ENCODE peak calls at places on chromosomes 13 and 19, in four cellular contexts. T, D, A and C are unnamed samples.

GRCh38 chr13:29457299-29457698 is 138.2 kb downstream of the SLC7A1 start:
- DNase-seq in D (no peak), A (no peak), T (no peak), C (no peak)

GRCh38 chr19:15635016-15635805 is 5.5 kb upstream of the CYP4F3 start:
- DNase-seq in T (no peak), D (no peak), A (no peak), C (no peak)

GRCh38 chr13:80712026-80712425 is 371.1 kb upstream of the SPRY2 start:
- DNase-seq in T (no peak), D (no peak), A (no peak), C (no peak)

GRCh38 chr19:50003810-50004419 is 21.3 kb downstream of the VRK3 start:
- DNase-seq in A (no peak), D (no peak), T (no peak), C (no peak)

GRCh38 chr19:4591296-4591695 is 31.8 kb upstream of the SEMA6B start:
- DNase-seq in D (no peak), A (no peak), T (no peak), C (no peak)

GRCh38 chr19:581399-582111 is 8.1 kb upstream of the HCN2 start:
- DNase-seq in T (no peak), D (peak), A (no peak), C (no peak)

GRCh38 chr13:24264976-24265375 is 44.4 kb upstream of the C1QTNF9 start:
- DNase-seq in D (no peak), T (no peak), A (peak), C (no peak)

GRCh38 chr19:2309734-2310362 is 1.9 kb upstream of the LINGO3 start:
- DNase-seq in A (peak), T (no peak), D (peak), C (no peak)

GRCh38 chr13:99037756-99038155 is 59.9 kb upstream of the DOCK9 start:
- DNase-seq in D (no peak), A (no peak), T (no peak), C (no peak)

GRCh38 chr19:7947939-7948338 is 4.5 kb upstream of the TIMM44 start:
- DNase-seq in D (no peak), A (no peak), T (no peak), C (no peak)

GRCh38 chr13:50529154-50529882 is 314.2 kb downstream of the DLEU7 start:
- DNase-seq in T (peak), A (peak), D (peak), C (no peak)

GRCh38 chr19:1819211-1819975 is 7.3 kb upstream of the ATP8B3 start:
- DNase-seq in A (no peak), T (no peak), D (no peak), C (no peak)

GRCh38 chr13:47215741-47216140 is 318.9 kb upstream of the HTR2A start:
- DNase-seq in A (no peak), D (no peak), T (no peak), C (no peak)

GRCh38 chr13:59689057-59689456 is 474.7 kb downstream of the DIAPH3 start:
- DNase-seq in T (no peak), A (no peak), D (no peak), C (no peak)

GRCh38 chr19:48954011-48954594 is 572 bp upstream of the BAX start:
- DNase-seq in T (no peak), D (no peak), A (no peak), C (no peak)

GRCh38 chr13:94906605-94907004 is 194.3 kb upstream of the SOX21 start:
- DNase-seq in D (no peak), A (no peak), T (no peak), C (no peak)

GRCh38 chr19:18202759-18203407 is 959 bp downstream of the RAB3A start:
- DNase-seq in A (peak), D (peak), T (peak), C (peak)

GRCh38 chr19:6654347-6655310 is 15.3 kb downstream of the TNFSF14 start:
- DNase-seq in T (no peak), D (no peak), A (no peak), C (no peak)

GRCh38 chr19:4816388-4817165 is 14.9 kb downstream of the TICAM1 start:
- DNase-seq in T (no peak), D (no peak), A (no peak), C (no peak)

GRCh38 chr19:39170398-39171231 is 26.1 kb upstream of the NCCRP1 start:
- DNase-seq in D (no peak), T (no peak), A (no peak), C (no peak)

GRCh38 chr19:16548956-16549355 is 6.7 kb upstream of the CHERP start:
- DNase-seq in A (no peak), D (no peak), T (no peak), C (no peak)

GRCh38 chr13:29165840-29166239 is 345.7 kb downstream of the MTUS2 start:
- DNase-seq in D (no peak), A (no peak), T (no peak), C (no peak)

GRCh38 chr19:55340144-55340783 is 588 bp downstream of the KMT5C start:
- DNase-seq in D (peak), A (no peak), T (peak), C (no peak)

GRCh38 chr13:99227909-99228688 is 27.4 kb downstream of the UBAC2 start:
- DNase-seq in D (no peak), T (no peak), A (no peak), C (no peak)

GRCh38 chr13:48950507-48950886 is 25.2 kb upstream of the FNDC3A start:
- DNase-seq in D (no peak), T (no peak), A (no peak), C (no peak)

GRCh38 chr19:2056810-2057192 is 5.8 kb upstream of the MKNK2 start:
- DNase-seq in T (no peak), A (no peak), D (peak), C (no peak)

GRCh38 chr13:101258071-101258470 is 158.2 kb downstream of the NALCN start:
- DNase-seq in T (no peak), A (no peak), D (no peak), C (no peak)

GRCh38 chr19:49567722-49568454 is 12.5 kb downstream of the NOSIP start:
- DNase-seq in T (no peak), D (no peak), A (no peak), C (no peak)

GRCh38 chr19:6766357-6767080 is 716 bp downstream of the SH2D3A start:
- DNase-seq in D (no peak), T (no peak), A (no peak), C (no peak)

GRCh38 chr13:77002590-77003190 is 10.8 kb downstream of the CLN5 start:
- DNase-seq in D (no peak), T (no peak), A (no peak), C (no peak)

GRCh38 chr13:68304287-68304893 is 1074.3 kb upstream of the PCDH9 start:
- DNase-seq in D (no peak), T (peak), A (no peak), C (no peak)

GRCh38 chr19:49565261-49565660 is 15.1 kb downstream of the NOSIP start:
- DNase-seq in T (no peak), A (no peak), D (no peak), C (no peak)

GRCh38 chr13:98397221-98397620 is 179.7 kb downstream of the STK24 start:
- DNase-seq in D (no peak), T (no peak), A (no peak), C (no peak)

GRCh38 chr13:76043882-76044281 is 407.8 kb downstream of the LMO7 start:
- DNase-seq in D (no peak), A (no peak), T (no peak), C (no peak)

GRCh38 chr19:3516675-3517207 is 10.6 kb downstream of the FZR1 start:
- DNase-seq in T (no peak), D (no peak), A (peak), C (no peak)

GRCh38 chr19:39472746-39473442 is 7.7 kb upstream of the TIMM50 start:
- DNase-seq in D (no peak), A (no peak), T (no peak), C (no peak)

GRCh38 chr13:110705826-110706569 is at the start of gene CARS2:
- DNase-seq in A (peak), D (peak), T (peak), C (peak)
- TF ChIP-seq CTCF in A (peak), D (no peak), T (peak), C (no peak)

GRCh38 chr13:104773775-104774174 is 1707.6 kb upstream of the SLC10A2 start:
- DNase-seq in T (no peak), A (no peak), D (no peak), C (no peak)
- TF ChIP-seq CTCF in T (peak), A (no peak), D (no peak), C (no peak)

GRCh38 chr19:40561947-40562346 is 14.7 kb upstream of the SHKBP1 start:
- DNase-seq in D (no peak), T (no peak), A (no peak), C (no peak)

GRCh38 chr19:40567040-40567749 is 9.5 kb upstream of the SHKBP1 start:
- DNase-seq in A (no peak), T (no peak), D (no peak), C (no peak)

GRCh38 chr19:40565355-40565754 is 11.3 kb upstream of the SHKBP1 start:
- DNase-seq in A (no peak), D (no peak), T (no peak), C (no peak)

GRCh38 chr19:40567750-40568494 is 8.8 kb upstream of the SHKBP1 start:
- DNase-seq in A (no peak), D (no peak), T (no peak), C (no peak)

DNA sequence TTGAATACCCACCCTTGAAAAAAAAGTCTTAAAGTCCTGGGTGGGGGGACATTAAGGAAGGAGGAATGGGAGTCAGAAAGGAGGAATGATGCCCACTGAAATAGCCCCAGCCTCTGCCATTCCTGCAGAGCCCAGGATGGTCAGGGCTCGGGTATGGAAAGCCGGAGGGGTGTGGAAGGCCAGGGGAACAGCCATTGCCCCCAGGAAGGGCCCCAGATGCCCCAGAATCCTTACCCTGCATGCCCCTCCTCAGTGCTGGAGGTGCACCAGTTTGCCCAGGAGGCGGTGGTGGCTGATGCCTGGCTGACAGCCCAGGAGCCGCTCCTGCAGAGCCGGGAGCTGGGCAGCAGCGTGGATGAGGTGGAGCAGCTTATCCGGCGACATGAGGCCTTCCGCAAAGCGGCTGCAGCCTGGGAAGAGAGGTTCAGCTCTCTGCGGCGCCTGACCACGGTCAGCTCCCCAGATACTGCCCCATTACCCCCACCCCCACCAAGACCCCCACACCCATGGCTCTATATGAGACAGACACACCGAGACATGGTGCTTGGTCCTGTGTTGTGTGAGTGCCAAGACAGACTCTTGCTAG is 10.7 kb upstream of the SHKBP1 start:
- DNase-seq in D (no peak), A (no peak), T (no peak), C (no peak)
- TF ChIP-seq CTCF in D (no peak), A (no peak), T (no peak), C (no peak)

DNA sequence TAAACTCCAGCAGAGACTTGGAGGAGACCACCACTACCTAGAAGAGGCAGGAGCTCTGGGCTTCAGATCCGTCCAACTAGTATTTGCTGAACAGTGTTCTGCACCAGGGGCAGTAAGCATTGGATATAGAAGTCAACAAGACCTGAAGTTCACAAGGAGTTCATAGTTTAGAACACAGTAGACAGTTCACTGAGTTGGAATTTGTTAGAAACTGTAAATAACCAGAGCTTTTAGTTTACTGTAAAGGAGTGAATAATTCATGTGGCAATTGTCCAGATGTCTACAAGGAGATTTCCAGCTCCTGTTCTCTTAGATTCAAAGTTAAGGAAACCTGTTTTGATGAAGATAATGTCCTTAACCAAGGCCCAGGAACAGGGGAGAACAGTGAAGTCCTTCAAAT is 128.9 kb downstream of the COG6 start:
- DNase-seq in T (no peak), D (no peak), A (no peak), C (no peak)
- TF ChIP-seq CTCF in T (no peak), D (no peak), A (no peak), C (no peak)

DNA sequence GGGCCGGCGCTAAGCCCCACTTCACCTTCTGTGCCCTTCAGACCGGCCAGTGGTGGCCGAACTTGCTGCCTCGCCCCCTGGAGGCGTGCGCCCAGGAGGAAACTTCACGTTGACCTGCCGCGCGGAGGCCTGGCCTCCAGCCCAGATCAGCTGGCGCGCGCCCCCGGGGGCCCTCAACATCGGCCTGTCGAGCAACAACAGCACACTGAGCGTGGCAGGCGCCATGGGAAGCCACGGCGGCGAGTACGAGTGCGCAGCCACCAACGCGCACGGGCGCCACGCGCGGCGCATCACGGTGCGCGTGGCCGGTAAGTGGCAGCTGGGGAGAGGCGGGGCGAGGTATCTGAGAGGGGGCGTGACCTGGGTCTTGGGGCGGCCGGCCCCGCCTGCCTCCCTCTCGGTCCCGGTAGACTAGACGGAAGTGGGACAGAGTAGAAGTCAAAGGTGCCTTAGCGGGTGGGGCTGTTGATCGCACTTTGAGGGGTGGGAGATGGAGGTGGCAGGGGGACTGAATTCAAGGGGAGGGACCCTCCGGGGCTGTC is 5.6 kb downstream of the ICAM5 start:
- DNase-seq in T (no peak), D (no peak), A (peak), C (peak)
- TF ChIP-seq CTCF in T (no peak), D (no peak), A (no peak), C (no peak)

GRCh38 chr13:54301085-54301484 is 1272.5 kb downstream of the OLFM4 start:
- DNase-seq in D (no peak), T (no peak), A (no peak), C (no peak)

GRCh38 chr13:54305377-54305776 is 1276.8 kb downstream of the OLFM4 start:
- DNase-seq in T (no peak), D (no peak), A (no peak), C (no peak)
- TF ChIP-seq CTCF in T (no peak), D (no peak), A (no peak), C (no peak)

DNA sequence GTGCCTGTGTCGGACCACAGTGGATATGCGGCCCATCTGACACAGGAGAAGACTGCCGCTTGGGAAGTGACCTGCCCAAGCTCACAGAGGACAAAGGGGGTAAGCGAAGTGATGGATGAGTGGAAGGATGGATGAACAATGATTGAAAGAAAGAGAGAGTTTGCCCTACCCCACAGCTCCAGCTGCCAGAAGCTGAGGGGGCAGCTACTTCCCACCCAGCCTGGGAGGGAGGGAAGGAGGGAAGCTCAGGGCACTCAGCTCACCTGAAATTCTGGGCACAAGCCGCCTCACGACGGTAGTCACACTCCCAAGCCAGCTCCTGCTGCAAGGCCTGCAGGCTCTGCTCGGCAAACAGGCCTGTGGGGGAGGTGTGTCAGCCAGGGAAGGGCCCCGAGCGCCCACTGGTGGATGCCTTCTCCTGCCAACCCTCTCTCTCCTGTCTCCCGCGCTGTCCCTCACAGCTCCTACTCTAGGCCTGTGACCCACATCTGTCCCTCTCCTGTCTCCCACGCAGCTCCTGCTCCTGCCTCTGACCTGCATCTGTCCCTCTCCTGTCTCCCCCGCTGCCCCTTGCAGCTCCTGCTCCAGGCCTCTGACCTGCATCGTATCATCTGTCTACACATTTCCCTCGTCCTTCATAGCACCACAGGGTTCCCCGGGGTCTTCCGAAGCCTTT is 12.0 kb upstream of the NUMBL start:
- DNase-seq in A (no peak), D (no peak), T (peak), C (no peak)
- TF ChIP-seq CTCF in A (no peak), D (no peak), T (peak), C (no peak)

DNA sequence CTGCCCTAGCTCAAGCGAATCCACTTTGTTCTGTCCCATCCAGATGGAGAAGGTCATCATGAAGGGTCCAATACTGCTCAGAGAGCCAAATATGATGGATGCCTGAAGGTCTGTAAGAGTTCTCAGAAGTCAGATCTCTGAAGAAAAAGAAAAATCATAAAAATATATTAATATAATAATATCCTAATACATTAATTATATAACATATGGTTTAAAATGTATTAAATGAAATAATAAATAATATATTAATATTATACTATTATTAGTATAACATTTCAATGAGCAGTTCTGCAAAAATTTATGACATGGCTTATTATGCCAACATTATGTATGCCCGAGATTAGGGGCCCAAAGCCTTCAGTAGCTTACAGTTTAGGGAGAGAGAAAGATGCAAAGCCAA is 78.2 kb upstream of the GPR12 start:
- DNase-seq in A (no peak), T (no peak), D (no peak), C (no peak)
- TF ChIP-seq CTCF in A (no peak), T (no peak), D (no peak), C (no peak)

DNA sequence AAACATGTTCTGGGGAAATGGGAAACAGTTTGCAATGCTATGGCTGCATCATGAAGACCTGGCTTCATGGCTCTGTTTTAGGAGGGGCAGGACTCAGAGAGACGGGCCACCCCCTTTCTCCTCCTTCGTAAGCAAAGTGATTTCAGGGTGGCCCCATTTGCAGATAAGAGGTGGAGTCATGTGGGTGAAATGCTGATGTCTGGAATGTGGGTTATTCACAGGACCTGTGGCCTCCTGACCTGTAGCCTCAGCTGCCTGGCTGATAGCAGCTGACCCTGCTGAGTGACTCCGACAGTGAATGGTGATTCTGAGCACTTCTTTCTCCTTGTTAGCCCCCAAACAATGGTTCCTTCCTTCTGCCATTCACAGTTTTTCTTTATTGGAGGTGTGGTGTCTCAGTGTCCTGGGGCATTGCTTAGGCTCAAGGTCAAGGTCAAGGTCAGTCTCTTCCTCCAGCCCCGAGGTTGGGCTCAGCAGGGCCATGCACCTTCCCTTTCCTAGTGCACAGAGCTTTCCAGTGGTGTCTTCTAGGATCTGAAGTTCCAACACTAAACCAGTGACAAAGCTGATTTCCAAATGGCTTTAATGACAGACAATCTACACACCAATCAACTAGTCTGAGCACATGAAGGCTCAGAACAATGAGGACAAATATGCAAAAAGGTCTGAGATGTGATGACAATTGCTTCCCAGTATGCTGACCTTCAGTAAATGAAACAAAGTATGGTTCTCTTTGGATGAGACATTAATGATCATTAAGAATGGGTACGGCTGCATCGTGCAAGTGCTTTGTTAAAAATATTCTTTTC is 49.6 kb upstream of the ANKRD10 start:
- DNase-seq in D (no peak), A (no peak), T (no peak), C (no peak)
- TF ChIP-seq CTCF in D (no peak), A (no peak), T (no peak), C (no peak)